ENCODE peak calls at places on chromosomes 6 and 20, in six cellular contexts. One of them, this sample, is unnamed.

GRCh38 chr6:34982424-34982852 is 93.4 kb downstream of the ANKS1A start:
- DNase-seq in NCI-H2171 treated with DMSO at 0.1 percent for 48 hours: no peak
- DNase-seq in T-helper 22 cell: no peak
- DNase-seq in caudate nucleus: peak; percentile 39
- DNase-seq in naive thymus-derived CD8-positive, alpha-beta T cell: no peak
- DNase-seq in AG10803: peak; percentile 35
- DNase-seq in this sample: no peak

GRCh38 chr6:32439708-32440214 is at the start of gene HLA-DRA:
- DNase-seq in NCI-H2171 treated with DMSO at 0.1 percent for 48 hours: peak; percentile 1
- DNase-seq in T-helper 22 cell: peak; percentile 4
- DNase-seq in caudate nucleus: no peak
- DNase-seq in naive thymus-derived CD8-positive, alpha-beta T cell: peak; percentile 17
- DNase-seq in AG10803: peak; percentile 36
- DNase-seq in this sample: no peak

GRCh38 chr20:8853805-8854338 is 215.0 kb upstream of the PLCB4 start:
- DNase-seq in NCI-H2171 treated with DMSO at 0.1 percent for 48 hours: peak; percentile 84
- DNase-seq in T-helper 22 cell: no peak
- DNase-seq in caudate nucleus: no peak
- DNase-seq in naive thymus-derived CD8-positive, alpha-beta T cell: no peak
- DNase-seq in AG10803: peak; percentile 81
- DNase-seq in this sample: peak; percentile 56

GRCh38 chr20:9021699-9022098 is 47.2 kb upstream of the PLCB4 start:
- DNase-seq in NCI-H2171 treated with DMSO at 0.1 percent for 48 hours: peak; percentile 70
- DNase-seq in T-helper 22 cell: no peak
- DNase-seq in caudate nucleus: no peak
- DNase-seq in naive thymus-derived CD8-positive, alpha-beta T cell: no peak
- DNase-seq in AG10803: no peak
- DNase-seq in this sample: no peak

GRCh38 chr6:4936681-4937041 is 67.2 kb downstream of the RPP40 start:
- DNase-seq in NCI-H2171 treated with DMSO at 0.1 percent for 48 hours: peak; percentile 49
- DNase-seq in T-helper 22 cell: no peak
- DNase-seq in caudate nucleus: no peak
- DNase-seq in naive thymus-derived CD8-positive, alpha-beta T cell: no peak
- DNase-seq in AG10803: peak; percentile 63
- DNase-seq in this sample: no peak

GRCh38 chr6:158680441-158680840 is 30.6 kb downstream of the SYTL3 start:
- DNase-seq in NCI-H2171 treated with DMSO at 0.1 percent for 48 hours: no peak
- DNase-seq in T-helper 22 cell: no peak
- DNase-seq in caudate nucleus: no peak
- DNase-seq in naive thymus-derived CD8-positive, alpha-beta T cell: no peak
- DNase-seq in AG10803: no peak
- DNase-seq in this sample: no peak

GRCh38 chr20:63696311-63696627 is 183 bp upstream of the TNFRSF6B start:
- DNase-seq in NCI-H2171 treated with DMSO at 0.1 percent for 48 hours: no peak
- DNase-seq in T-helper 22 cell: no peak
- DNase-seq in caudate nucleus: no peak
- DNase-seq in naive thymus-derived CD8-positive, alpha-beta T cell: peak; percentile 34
- DNase-seq in AG10803: no peak
- DNase-seq in this sample: no peak

GRCh38 chr6:39765508-39766065 is 26.6 kb upstream of the DAAM2 start:
- DNase-seq in NCI-H2171 treated with DMSO at 0.1 percent for 48 hours: no peak
- DNase-seq in T-helper 22 cell: no peak
- DNase-seq in caudate nucleus: no peak
- DNase-seq in naive thymus-derived CD8-positive, alpha-beta T cell: no peak
- DNase-seq in AG10803: no peak
- DNase-seq in this sample: no peak

GRCh38 chr6:138227316-138227781 is 9.1 kb upstream of the PBOV1 start:
- DNase-seq in NCI-H2171 treated with DMSO at 0.1 percent for 48 hours: peak; percentile 8
- DNase-seq in T-helper 22 cell: no peak
- DNase-seq in caudate nucleus: no peak
- DNase-seq in naive thymus-derived CD8-positive, alpha-beta T cell: no peak
- DNase-seq in AG10803: no peak
- DNase-seq in this sample: no peak

GRCh38 chr6:30515106-30515505 is 25.8 kb downstream of the HLA-E start:
- DNase-seq in NCI-H2171 treated with DMSO at 0.1 percent for 48 hours: no peak
- DNase-seq in T-helper 22 cell: no peak
- DNase-seq in caudate nucleus: no peak
- DNase-seq in naive thymus-derived CD8-positive, alpha-beta T cell: no peak
- DNase-seq in AG10803: no peak
- DNase-seq in this sample: no peak

GRCh38 chr20:22248052-22248667 is 336.2 kb downstream of the FOXA2 start:
- DNase-seq in NCI-H2171 treated with DMSO at 0.1 percent for 48 hours: no peak
- DNase-seq in T-helper 22 cell: no peak
- DNase-seq in caudate nucleus: no peak
- DNase-seq in naive thymus-derived CD8-positive, alpha-beta T cell: no peak
- DNase-seq in AG10803: no peak
- DNase-seq in this sample: no peak

GRCh38 chr6:138692058-138692977 is 81.3 kb upstream of the CCDC28A start:
- DNase-seq in NCI-H2171 treated with DMSO at 0.1 percent for 48 hours: peak; percentile 49
- DNase-seq in T-helper 22 cell: no peak
- DNase-seq in caudate nucleus: peak; percentile 47
- DNase-seq in naive thymus-derived CD8-positive, alpha-beta T cell: peak; percentile 45
- DNase-seq in AG10803: peak; percentile 53
- DNase-seq in this sample: no peak

GRCh38 chr6:167644404-167645132 is 182.1 kb upstream of the AFDN start:
- DNase-seq in NCI-H2171 treated with DMSO at 0.1 percent for 48 hours: no peak
- DNase-seq in T-helper 22 cell: no peak
- DNase-seq in caudate nucleus: no peak
- DNase-seq in naive thymus-derived CD8-positive, alpha-beta T cell: no peak
- DNase-seq in AG10803: no peak
- DNase-seq in this sample: no peak

GRCh38 chr6:148461247-148461646 is 118.6 kb downstream of the SASH1 start:
- DNase-seq in NCI-H2171 treated with DMSO at 0.1 percent for 48 hours: no peak
- DNase-seq in T-helper 22 cell: no peak
- DNase-seq in caudate nucleus: no peak
- DNase-seq in naive thymus-derived CD8-positive, alpha-beta T cell: no peak
- DNase-seq in AG10803: no peak
- DNase-seq in this sample: no peak

GRCh38 chr6:71028877-71029252 is 72.0 kb upstream of the B3GAT2 start:
- DNase-seq in NCI-H2171 treated with DMSO at 0.1 percent for 48 hours: no peak
- DNase-seq in T-helper 22 cell: no peak
- DNase-seq in caudate nucleus: no peak
- DNase-seq in naive thymus-derived CD8-positive, alpha-beta T cell: no peak
- DNase-seq in AG10803: no peak
- DNase-seq in this sample: no peak

GRCh38 chr6:17297261-17298080 is 16.3 kb downstream of the RBM24 start:
- DNase-seq in NCI-H2171 treated with DMSO at 0.1 percent for 48 hours: no peak
- DNase-seq in T-helper 22 cell: no peak
- DNase-seq in caudate nucleus: no peak
- DNase-seq in naive thymus-derived CD8-positive, alpha-beta T cell: no peak
- DNase-seq in AG10803: no peak
- DNase-seq in this sample: no peak

GRCh38 chr6:36860126-36860525 is 14.5 kb downstream of the PPIL1 start:
- DNase-seq in NCI-H2171 treated with DMSO at 0.1 percent for 48 hours: no peak
- DNase-seq in T-helper 22 cell: no peak
- DNase-seq in caudate nucleus: no peak
- DNase-seq in naive thymus-derived CD8-positive, alpha-beta T cell: no peak
- DNase-seq in AG10803: no peak
- DNase-seq in this sample: no peak

GRCh38 chr6:90204327-90204726 is 92.3 kb downstream of the BACH2 start:
- DNase-seq in NCI-H2171 treated with DMSO at 0.1 percent for 48 hours: no peak
- DNase-seq in T-helper 22 cell: no peak
- DNase-seq in caudate nucleus: no peak
- DNase-seq in naive thymus-derived CD8-positive, alpha-beta T cell: no peak
- DNase-seq in AG10803: no peak
- DNase-seq in this sample: no peak

GRCh38 chr6:98463038-98463437 is 371.3 kb upstream of the POU3F2 start:
- DNase-seq in NCI-H2171 treated with DMSO at 0.1 percent for 48 hours: no peak
- DNase-seq in T-helper 22 cell: no peak
- DNase-seq in caudate nucleus: no peak
- DNase-seq in naive thymus-derived CD8-positive, alpha-beta T cell: no peak
- DNase-seq in AG10803: no peak
- DNase-seq in this sample: no peak

GRCh38 chr6:32609731-32610640 is 20.3 kb upstream of the HLA-DRB1 start:
- DNase-seq in NCI-H2171 treated with DMSO at 0.1 percent for 48 hours: no peak
- DNase-seq in T-helper 22 cell: peak; percentile 55
- DNase-seq in caudate nucleus: no peak
- DNase-seq in naive thymus-derived CD8-positive, alpha-beta T cell: peak; percentile 35
- DNase-seq in AG10803: peak; percentile 84
- DNase-seq in this sample: no peak

GRCh38 chr6:139942333-139942732 is 567.9 kb upstream of the CITED2 start:
- DNase-seq in NCI-H2171 treated with DMSO at 0.1 percent for 48 hours: no peak
- DNase-seq in T-helper 22 cell: no peak
- DNase-seq in caudate nucleus: no peak
- DNase-seq in naive thymus-derived CD8-positive, alpha-beta T cell: no peak
- DNase-seq in AG10803: no peak
- DNase-seq in this sample: no peak